ENCODE peak calls at places on chromosomes 5 and 9, in four cellular contexts. Z is NCI-H1417 treated with DMSO at 0.1 percent for 48 hours, B is KBM-7, M is kidney. G is an unnamed sample.
A peak's percentile ranks its signal among the peaks of the same experiment; 100 is the strongest.

GRCh38 chr9:6414291-6414690 is 1.3 kb downstream of the UHRF2 start:
- DNase-seq in B (peak; percentile 29), Z (no peak), M (no peak), G (peak; percentile 98)

GRCh38 chr5:143198332-143198731 is 205.2 kb downstream of the NR3C1 start:
- DNase-seq in M (no peak), B (no peak), Z (no peak), G (no peak)

GRCh38 chr9:136882109-136882946 is 4.0 kb upstream of the TRAF2 start:
- DNase-seq in B (peak; percentile 28), Z (no peak), M (peak; percentile 90), G (peak; percentile 80)

GRCh38 chr9:97313746-97314145 is 6.3 kb downstream of the CCDC180 start:
- DNase-seq in Z (no peak), B (no peak), M (no peak), G (no peak)

GRCh38 chr9:131361202-131361833 is 32.6 kb upstream of the PRRC2B start:
- DNase-seq in Z (no peak), M (peak; percentile 61), B (peak; percentile 46), G (peak; percentile 30)

GRCh38 chr5:61357745-61358144 is 25.7 kb downstream of the ZSWIM6 start:
- DNase-seq in M (no peak), Z (no peak), B (peak; percentile 52), G (peak; percentile 55)

GRCh38 chr5:36442796-36443195 is 141.1 kb upstream of the RANBP3L start:
- DNase-seq in B (no peak), M (no peak), Z (no peak), G (peak; percentile 22)

GRCh38 chr5:911601-912000 is 18.9 kb downstream of the TRIP13 start:
- DNase-seq in M (no peak), B (no peak), Z (no peak), G (no peak)